ENCODE peak calls at places on chromosomes 6 and 20, in nine cellular contexts. B is GM23248; Q is cardiac muscle cell; Y is CD4-positive, alpha-beta memory T cell; T is transverse colon; F is A673; V is NT2/D1; X is body of pancreas; G is heart left ventricle. U is an unnamed sample. For H3K27me3 and H3K4me1, the result is how much of the 10 kb centered on the place peaks cover.

GRCh38 chr20:17568045-17568788 is 1.7 kb upstream of the DSTN start:
- DNase-seq in Y (no peak), T (no peak), G (no peak), X (no peak), F (no peak), V (no peak), B (no peak), Q (no peak), U (no peak)

GRCh38 chr6:46583711-46584110 is 68.9 kb downstream of the CYP39A1 start:
- DNase-seq in B (peak), Q (no peak), T (no peak), V (no peak), X (no peak), G (no peak), F (no peak), Y (no peak), U (no peak)

GRCh38 chr6:710601-711571 is 17.9 kb upstream of the EXOC2 start:
- DNase-seq in Y (peak), F (peak), T (peak), Q (peak), G (peak), V (no peak), X (peak), B (peak), U (peak)

GRCh38 chr6:7417684-7418083 is 28.1 kb downstream of the RIOK1 start:
- DNase-seq in B (no peak), G (no peak), X (no peak), Y (no peak), Q (no peak), V (no peak), T (no peak), F (no peak), U (no peak)

GRCh38 chr6:97677626-97678025 is 394.6 kb upstream of the MMS22L start:
- DNase-seq in Y (no peak), Q (no peak), X (no peak), T (no peak), F (no peak), B (no peak), G (no peak), V (no peak), U (no peak)

GRCh38 chr6:37549186-37549957 is 49.7 kb upstream of the CCDC167 start:
- DNase-seq in V (no peak), X (no peak), Q (no peak), Y (no peak), F (no peak), T (no peak), B (no peak), G (no peak), U (no peak)

GRCh38 chr6:121158438-121158837 is 175.8 kb downstream of the TBC1D32 start:
- DNase-seq in B (peak), G (no peak), T (no peak), Q (no peak), X (no peak), V (no peak), F (no peak), Y (no peak), U (no peak)

GRCh38 chr6:109124219-109124618 is 28.9 kb downstream of the CEP57L1 start:
- DNase-seq in Y (no peak), Q (no peak), G (no peak), X (no peak), T (no peak), V (no peak), F (no peak), B (no peak), U (no peak)

GRCh38 chr20:36331182-36331581 is 25.0 kb downstream of the DLGAP4 start:
- DNase-seq in Q (no peak), F (no peak), X (no peak), T (no peak), Y (no peak), V (no peak), B (no peak), G (no peak), U (no peak)

GRCh38 chr20:4484431-4485057 is 237.2 kb upstream of the PRND start:
- DNase-seq in Y (no peak), X (no peak), Q (no peak), T (no peak), V (no peak), B (no peak), F (peak), G (no peak), U (no peak)

GRCh38 chr6:99563056-99563723 is 5.3 kb downstream of the CCNC start:
- DNase-seq in V (no peak), B (no peak), T (no peak), G (no peak), Q (no peak), X (no peak), F (no peak), Y (no peak), U (no peak)

GRCh38 chr6:127366281-127367022 is 23.0 kb upstream of the ECHDC1 start:
- DNase-seq in B (peak), G (no peak), T (no peak), Y (no peak), F (peak), V (no peak), Q (no peak), X (no peak), U (peak)

GRCh38 chr6:29724937-29725869 is 2.0 kb downstream of the HLA-F start:
- DNase-seq in X (no peak), G (no peak), Y (no peak), V (no peak), F (no peak), B (no peak), Q (no peak), T (no peak), U (no peak)

GRCh38 chr6:29726795-29727194 is 3.6 kb downstream of the HLA-F start:
- DNase-seq in Y (no peak), B (no peak), F (no peak), Q (no peak), X (no peak), V (no peak), T (no peak), G (no peak), U (no peak)

GRCh38 chr6:29725981-29726380 is 2.7 kb downstream of the HLA-F start:
- DNase-seq in T (no peak), Q (no peak), V (no peak), G (no peak), F (no peak), X (no peak), Y (no peak), B (no peak), U (no peak)

GRCh38 chr6:29722773-29723665 is at the start of gene HLA-F:
- DNase-seq in G (peak), Q (peak), T (peak), V (peak), X (peak), F (peak), B (peak), Y (peak), U (peak)

DNA sequence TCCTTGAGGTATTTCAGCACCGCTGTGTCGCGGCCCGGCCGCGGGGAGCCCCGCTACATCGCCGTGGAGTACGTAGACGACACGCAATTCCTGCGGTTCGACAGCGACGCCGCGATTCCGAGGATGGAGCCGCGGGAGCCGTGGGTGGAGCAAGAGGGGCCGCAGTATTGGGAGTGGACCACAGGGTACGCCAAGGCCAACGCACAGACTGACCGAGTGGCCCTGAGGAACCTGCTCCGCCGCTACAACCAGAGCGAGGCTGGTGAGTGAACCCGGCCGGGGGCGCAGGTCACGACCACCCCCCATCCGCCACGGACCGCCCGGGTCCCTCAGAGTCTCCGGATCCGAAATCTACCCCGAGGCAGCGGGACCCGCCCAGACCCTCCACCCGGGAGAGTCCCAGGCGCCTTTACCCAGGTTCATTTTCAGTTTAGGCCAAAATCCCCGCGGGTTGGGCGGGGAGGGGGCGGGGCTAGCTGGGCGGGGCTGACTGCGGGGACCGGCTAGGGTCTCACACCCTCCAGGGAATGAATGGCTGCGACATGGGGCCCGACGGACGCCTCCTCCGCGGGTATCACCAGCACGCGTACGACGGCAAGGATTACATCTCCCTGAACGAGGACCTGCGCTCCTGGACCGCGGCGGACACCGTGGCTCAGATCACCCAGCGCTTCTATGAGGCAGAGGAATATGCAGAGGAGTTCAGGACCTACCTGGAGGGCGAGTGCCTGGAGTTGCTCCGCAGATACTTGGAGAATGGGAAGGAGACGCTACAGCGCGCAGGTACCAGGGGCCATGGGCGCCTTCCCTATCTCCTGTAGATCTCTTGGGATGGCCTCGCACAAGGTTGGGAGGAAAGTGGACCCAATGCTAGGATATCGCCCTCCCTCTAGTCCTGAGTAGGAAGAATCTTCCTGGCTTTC is 693 bp downstream of the HLA-F start:
- DNase-seq in Y (peak), V (no peak), F (no peak), X (peak), Q (peak), B (peak), G (peak), T (peak), U (peak)
- H3K27me3 ChIP-seq in Y (under half), V (under half), F (under half), X (under half), Q (half or more), B (under half), G (under half), T (under half), U (under half)

GRCh38 chr6:82737965-82738364 is 327.7 kb downstream of the UBE3D start:
- DNase-seq in Y (no peak), G (no peak), V (no peak), T (no peak), X (no peak), B (no peak), F (no peak), Q (no peak), U (no peak)
- H3K4me1 ChIP-seq in Y (under half), G (under half), V (under half), T (under half), X (under half), B (under half), F (under half), Q (under half), U (under half)

DNA sequence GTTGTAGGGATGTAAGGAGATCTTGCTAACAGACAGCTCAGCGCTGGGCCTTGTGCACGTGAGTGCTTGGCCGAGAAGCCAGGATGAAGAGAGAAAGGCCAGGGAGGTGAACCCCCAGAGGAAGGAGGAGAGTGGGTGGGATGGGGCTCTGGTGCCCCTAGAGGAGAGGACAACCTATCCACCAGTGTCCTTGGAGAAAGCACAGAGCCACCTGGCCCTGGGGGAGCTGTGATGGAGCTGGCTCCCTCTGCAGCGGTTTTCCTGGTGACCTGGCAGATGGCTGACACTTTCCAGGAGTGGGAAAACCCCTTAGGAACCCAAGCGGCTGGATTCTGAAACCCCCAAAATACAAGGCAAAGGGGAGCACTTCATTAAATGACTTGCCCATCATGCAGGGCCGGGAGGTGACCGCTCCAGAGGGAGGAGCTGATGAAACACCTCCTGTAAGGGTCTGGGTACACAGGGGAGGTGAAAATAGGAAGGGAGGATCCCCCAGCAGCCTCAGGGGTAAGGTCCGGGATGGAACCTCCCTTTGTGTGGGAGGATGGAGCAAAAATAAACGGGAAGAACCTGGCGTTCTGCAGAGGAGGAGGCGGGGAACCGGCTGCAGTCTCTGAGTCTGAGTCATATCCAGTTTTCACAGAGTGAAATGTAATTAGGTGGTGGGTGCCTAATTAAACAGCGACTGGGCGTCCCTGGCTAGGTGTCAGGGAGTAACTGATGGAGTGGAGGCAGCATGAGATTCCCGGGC is 80.4 kb downstream of the SULF2 start:
- DNase-seq in X (no peak), T (no peak), B (no peak), G (peak), Y (no peak), V (no peak), F (no peak), Q (no peak), U (no peak)
- H3K27me3 ChIP-seq in X (under half), T (under half), B (under half), G (under half), Y (under half), V (under half), F (under half), Q (under half), U (under half)

GRCh38 chr20:22567944-22568871 is 16.2 kb downstream of the FOXA2 start:
- DNase-seq in X (peak), T (no peak), V (no peak), B (no peak), Q (no peak), F (no peak), Y (no peak), G (no peak), U (no peak)
- H3K4me1 ChIP-seq in X (half or more), T (under half), V (under half), B (under half), Q (under half), F (under half), Y (under half), G (under half), U (under half)

GRCh38 chr20:62644044-62644795 is 1.9 kb downstream of the SLCO4A1 start:
- DNase-seq in F (no peak), Y (no peak), G (no peak), Q (no peak), X (peak), V (no peak), T (peak), B (no peak), U (no peak)
- H3K27me3 ChIP-seq in F (under half), Y (under half), G (under half), Q (half or more), X (under half), V (half or more), T (under half), B (under half), U (under half)

GRCh38 chr20:62362991-62363919 is 3.9 kb downstream of the LAMA5 start:
- DNase-seq in V (no peak), T (peak), G (peak), B (no peak), F (no peak), Y (no peak), Q (no peak), X (peak), U (no peak)
- H3K4me1 ChIP-seq in V (half or more), T (under half), G (half or more), B (under half), F (under half), Y (under half), Q (under half), X (half or more), U (under half)

GRCh38 chr6:3870528-3870925 is 21.4 kb downstream of the FAM50B start:
- DNase-seq in V (no peak), Y (no peak), B (no peak), X (no peak), F (no peak), G (no peak), Q (no peak), T (no peak), U (no peak)
- H3K27me3 ChIP-seq in V (under half), Y (under half), B (under half), X (under half), F (under half), G (under half), Q (under half), T (under half), U (under half)